ENCODE peak calls at places on chromosomes 2 and 18, in six cellular contexts. One of them, this sample, is unnamed.
A peak's percentile ranks its signal among the peaks of the same experiment; 100 is the strongest.

GRCh38 chr2:43174368-43175186 is 51.8 kb downstream of the ZFP36L2 start:
- DNase-seq in A549: no peak
- DNase-seq in K562: no peak
- DNase-seq in mesenchymal stem cell: no peak
- DNase-seq in small intestine: no peak
- DNase-seq in lower lobe of right lung: no peak
- DNase-seq in this sample: no peak

GRCh38 chr2:23620841-23621341 is 235.9 kb downstream of the KLHL29 start:
- DNase-seq in A549: no peak
- DNase-seq in K562: no peak
- DNase-seq in lower lobe of right lung: peak; percentile 39
- DNase-seq in mesenchymal stem cell: peak; percentile 63
- DNase-seq in small intestine: no peak
- DNase-seq in this sample: no peak

GRCh38 chr18:43961713-43962112 is 684.4 kb upstream of the SYT4 start:
- DNase-seq in A549: no peak
- DNase-seq in lower lobe of right lung: no peak
- DNase-seq in K562: no peak
- DNase-seq in mesenchymal stem cell: no peak
- DNase-seq in small intestine: peak; percentile 0
- DNase-seq in this sample: no peak

GRCh38 chr2:95299961-95300360 is 2.8 kb downstream of the KCNIP3 start:
- DNase-seq in lower lobe of right lung: no peak
- DNase-seq in small intestine: no peak
- DNase-seq in K562: no peak
- DNase-seq in mesenchymal stem cell: no peak
- DNase-seq in A549: no peak
- DNase-seq in this sample: no peak

GRCh38 chr2:47221956-47222355 is 66.8 kb upstream of the STPG4 start:
- DNase-seq in A549: no peak
- DNase-seq in small intestine: no peak
- DNase-seq in lower lobe of right lung: no peak
- DNase-seq in K562: no peak
- DNase-seq in mesenchymal stem cell: no peak
- DNase-seq in this sample: no peak

GRCh38 chr2:222993920-222994650 is 57.9 kb upstream of the KCNE4 start:
- DNase-seq in lower lobe of right lung: no peak
- DNase-seq in mesenchymal stem cell: peak; percentile 98
- DNase-seq in A549: no peak
- DNase-seq in small intestine: no peak
- DNase-seq in K562: no peak
- DNase-seq in this sample: peak; percentile 93

GRCh38 chr2:1140389-1141003 is 189.8 kb downstream of the SNTG2 start:
- DNase-seq in mesenchymal stem cell: no peak
- DNase-seq in K562: peak; percentile 85
- DNase-seq in lower lobe of right lung: no peak
- DNase-seq in A549: peak; percentile 48
- DNase-seq in small intestine: no peak
- DNase-seq in this sample: no peak

GRCh38 chr2:37457401-37457901 is 113.0 kb downstream of the QPCT start:
- DNase-seq in small intestine: no peak
- DNase-seq in mesenchymal stem cell: peak; percentile 39
- DNase-seq in lower lobe of right lung: no peak
- DNase-seq in A549: no peak
- DNase-seq in K562: no peak
- DNase-seq in this sample: no peak

GRCh38 chr18:62460851-62461300 is 61.9 kb upstream of the ZCCHC2 start:
- DNase-seq in A549: no peak
- DNase-seq in mesenchymal stem cell: peak; percentile 61
- DNase-seq in lower lobe of right lung: peak; percentile 50
- DNase-seq in K562: no peak
- DNase-seq in small intestine: peak; percentile 37
- DNase-seq in this sample: peak; percentile 66

GRCh38 chr2:74575320-74575719 is 20.8 kb downstream of the DOK1 start:
- DNase-seq in mesenchymal stem cell: no peak
- DNase-seq in K562: no peak
- DNase-seq in A549: no peak
- DNase-seq in small intestine: no peak
- DNase-seq in lower lobe of right lung: no peak
- DNase-seq in this sample: no peak

GRCh38 chr2:127984551-127984950 is 43.3 kb downstream of the SAP130 start:
- DNase-seq in small intestine: no peak
- DNase-seq in lower lobe of right lung: no peak
- DNase-seq in K562: no peak
- DNase-seq in A549: no peak
- DNase-seq in mesenchymal stem cell: peak; percentile 18
- DNase-seq in this sample: no peak

GRCh38 chr2:233912799-233913423 is 4.3 kb upstream of the TRPM8 start:
- DNase-seq in small intestine: peak; percentile 26
- DNase-seq in lower lobe of right lung: no peak
- DNase-seq in mesenchymal stem cell: peak; percentile 42
- DNase-seq in K562: no peak
- DNase-seq in A549: peak; percentile 12
- DNase-seq in this sample: no peak

GRCh38 chr2:88880441-88880953 is 189.0 kb downstream of the RPIA start:
- DNase-seq in small intestine: peak; percentile 75
- DNase-seq in A549: peak; percentile 43
- DNase-seq in mesenchymal stem cell: peak; percentile 40
- DNase-seq in lower lobe of right lung: no peak
- DNase-seq in K562: peak; percentile 49
- DNase-seq in this sample: no peak

GRCh38 chr18:24488824-24489493 is 28.5 kb downstream of the HRH4 start:
- DNase-seq in small intestine: peak; percentile 25
- DNase-seq in K562: peak; percentile 62
- DNase-seq in lower lobe of right lung: no peak
- DNase-seq in A549: peak; percentile 21
- DNase-seq in mesenchymal stem cell: peak; percentile 40
- DNase-seq in this sample: no peak

GRCh38 chr2:238564286-238564920 is 137.7 kb downstream of the ASB1 start:
- DNase-seq in K562: no peak
- DNase-seq in lower lobe of right lung: no peak
- DNase-seq in small intestine: no peak
- DNase-seq in mesenchymal stem cell: no peak
- DNase-seq in A549: no peak
- DNase-seq in this sample: no peak

GRCh38 chr18:54828290-54828871 is at the start of gene RAB27B:
- DNase-seq in K562: no peak
- DNase-seq in small intestine: peak; percentile 90
- DNase-seq in lower lobe of right lung: peak; percentile 89
- DNase-seq in mesenchymal stem cell: peak; percentile 94
- DNase-seq in A549: peak; percentile 59
- DNase-seq in this sample: peak; percentile 65

GRCh38 chr2:71100195-71100964 is 29.6 kb downstream of the MCEE start:
- DNase-seq in A549: peak; percentile 83
- DNase-seq in lower lobe of right lung: peak; percentile 62
- DNase-seq in mesenchymal stem cell: peak; percentile 62
- DNase-seq in small intestine: peak; percentile 62
- DNase-seq in K562: peak; percentile 85
- DNase-seq in this sample: peak; percentile 45

GRCh38 chr2:10331033-10331701 is 28.5 kb downstream of the HPCAL1 start:
- DNase-seq in mesenchymal stem cell: peak; percentile 21
- DNase-seq in A549: peak; percentile 36
- DNase-seq in small intestine: peak; percentile 92
- DNase-seq in lower lobe of right lung: peak; percentile 88
- DNase-seq in K562: peak; percentile 69
- DNase-seq in this sample: peak; percentile 72

GRCh38 chr2:48452108-48452507 is 77.8 kb upstream of the STON1 start:
- DNase-seq in A549: no peak
- DNase-seq in small intestine: peak; percentile 38
- DNase-seq in lower lobe of right lung: no peak
- DNase-seq in K562: no peak
- DNase-seq in mesenchymal stem cell: no peak
- DNase-seq in this sample: no peak

GRCh38 chr2:69917854-69918253 is 2.9 kb downstream of the MXD1 start:
- DNase-seq in small intestine: peak; percentile 50
- DNase-seq in mesenchymal stem cell: peak; percentile 85
- DNase-seq in A549: no peak
- DNase-seq in lower lobe of right lung: no peak
- DNase-seq in K562: no peak
- DNase-seq in this sample: no peak

GRCh38 chr2:239359194-239359912 is 41.5 kb downstream of the HDAC4 start:
- DNase-seq in mesenchymal stem cell: no peak
- DNase-seq in lower lobe of right lung: no peak
- DNase-seq in A549: no peak
- DNase-seq in small intestine: no peak
- DNase-seq in K562: no peak
- DNase-seq in this sample: no peak

GRCh38 chr18:52536039-52536438 is 196.0 kb downstream of the DCC start:
- DNase-seq in mesenchymal stem cell: no peak
- DNase-seq in small intestine: no peak
- DNase-seq in K562: no peak
- DNase-seq in A549: no peak
- DNase-seq in lower lobe of right lung: no peak
- DNase-seq in this sample: no peak

GRCh38 chr2:1715184-1716012 is 28.9 kb downstream of the PXDN start:
- DNase-seq in mesenchymal stem cell: no peak
- DNase-seq in A549: no peak
- DNase-seq in K562: no peak
- DNase-seq in small intestine: no peak
- DNase-seq in lower lobe of right lung: peak; percentile 28
- DNase-seq in this sample: no peak

GRCh38 chr2:66509326-66509811 is 74.4 kb downstream of the MEIS1 start:
- DNase-seq in lower lobe of right lung: no peak
- DNase-seq in A549: no peak
- DNase-seq in K562: no peak
- DNase-seq in mesenchymal stem cell: peak; percentile 47
- DNase-seq in small intestine: no peak
- DNase-seq in this sample: no peak

GRCh38 chr2:2413525-2413924 is 82.5 kb upstream of the MYT1L start:
- DNase-seq in K562: no peak
- DNase-seq in mesenchymal stem cell: no peak
- DNase-seq in small intestine: no peak
- DNase-seq in A549: no peak
- DNase-seq in lower lobe of right lung: no peak
- DNase-seq in this sample: no peak

GRCh38 chr2:121595012-121595891 is 54.0 kb downstream of the CLASP1 start:
- DNase-seq in mesenchymal stem cell: no peak
- DNase-seq in small intestine: peak; percentile 48
- DNase-seq in lower lobe of right lung: no peak
- DNase-seq in K562: no peak
- DNase-seq in A549: no peak
- DNase-seq in this sample: no peak

GRCh38 chr2:121596221-121597080 is 52.8 kb downstream of the CLASP1 start:
- DNase-seq in K562: peak; percentile 76
- DNase-seq in mesenchymal stem cell: peak; percentile 75
- DNase-seq in lower lobe of right lung: peak; percentile 65
- DNase-seq in small intestine: peak; percentile 69
- DNase-seq in A549: peak; percentile 18
- DNase-seq in this sample: peak; percentile 39

GRCh38 chr2:121598087-121598486 is 51.2 kb downstream of the CLASP1 start:
- DNase-seq in K562: no peak
- DNase-seq in small intestine: no peak
- DNase-seq in lower lobe of right lung: no peak
- DNase-seq in A549: no peak
- DNase-seq in mesenchymal stem cell: no peak
- DNase-seq in this sample: no peak

GRCh38 chr2:121603185-121603584 is 46.1 kb downstream of the CLASP1 start:
- DNase-seq in K562: no peak
- DNase-seq in A549: no peak
- DNase-seq in mesenchymal stem cell: no peak
- DNase-seq in lower lobe of right lung: no peak
- DNase-seq in small intestine: no peak
- DNase-seq in this sample: no peak

GRCh38 chr2:121599963-121600651 is 49.2 kb downstream of the CLASP1 start:
- DNase-seq in small intestine: no peak
- DNase-seq in mesenchymal stem cell: peak; percentile 46
- DNase-seq in K562: no peak
- DNase-seq in lower lobe of right lung: no peak
- DNase-seq in A549: no peak
- DNase-seq in this sample: no peak
- H3K27ac ChIP-seq in small intestine: no peak overlapping the region
- H3K27ac ChIP-seq in mesenchymal stem cell: no peak overlapping the region
- H3K27ac ChIP-seq in K562: no peak overlapping the region
- H3K27ac ChIP-seq in lower lobe of right lung: no peak overlapping the region
- H3K27ac ChIP-seq in A549: no peak overlapping the region
- H3K27ac ChIP-seq in this sample: no peak overlapping the region

GRCh38 chr2:227464851-227465250 is 7.1 kb upstream of the AGFG1 start:
- DNase-seq in mesenchymal stem cell: no peak
- DNase-seq in K562: no peak
- DNase-seq in lower lobe of right lung: no peak
- DNase-seq in small intestine: no peak
- DNase-seq in A549: no peak
- DNase-seq in this sample: no peak
- H3K4me1 ChIP-seq in mesenchymal stem cell: peaks cover 7% of the 10 kb centered on the region
- H3K4me1 ChIP-seq in K562: peaks cover 23% of the 10 kb centered on the region
- H3K4me1 ChIP-seq in lower lobe of right lung: no peaks in the 10 kb centered on the region
- H3K4me1 ChIP-seq in small intestine: peaks cover 7% of the 10 kb centered on the region
- H3K4me1 ChIP-seq in A549: peaks cover 93% of the 10 kb centered on the region
- H3K4me1 ChIP-seq in this sample: no peaks in the 10 kb centered on the region

DNA sequence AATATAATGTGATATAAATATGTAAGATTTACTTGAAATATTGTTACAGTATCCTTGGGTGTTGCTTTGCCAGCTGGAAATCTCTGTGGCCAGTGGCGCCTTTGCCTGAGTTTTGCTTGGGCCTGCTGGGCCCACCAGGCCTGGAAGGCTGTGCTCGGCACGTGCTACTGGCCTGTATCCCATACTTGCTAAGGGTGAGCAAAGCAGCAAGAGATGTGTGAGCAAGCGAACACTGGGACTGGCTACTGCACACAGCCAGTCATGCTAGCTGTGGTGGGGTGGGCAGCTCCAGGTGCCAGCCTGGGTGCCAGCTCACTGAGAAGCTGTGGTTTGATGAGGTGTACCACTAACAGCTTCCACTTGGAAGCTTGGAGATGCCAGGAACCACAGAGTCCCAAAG is 299.1 kb upstream of the GALNT5 start:
- DNase-seq in small intestine: no peak
- DNase-seq in K562: no peak
- DNase-seq in mesenchymal stem cell: no peak
- DNase-seq in lower lobe of right lung: no peak
- DNase-seq in A549: no peak
- DNase-seq in this sample: no peak
- H3K9me3 ChIP-seq in small intestine: no peaks in the 10 kb centered on the region
- H3K9me3 ChIP-seq in K562: no peaks in the 10 kb centered on the region
- H3K9me3 ChIP-seq in mesenchymal stem cell: peaks cover 17% of the 10 kb centered on the region
- H3K9me3 ChIP-seq in lower lobe of right lung: peaks cover 19% of the 10 kb centered on the region
- H3K9me3 ChIP-seq in A549: peaks cover 14% of the 10 kb centered on the region
- H3K9me3 ChIP-seq in this sample: no peaks in the 10 kb centered on the region

GRCh38 chr2:217895070-217895635 is 107.6 kb downstream of the TNS1 start:
- DNase-seq in K562: no peak
- DNase-seq in A549: no peak
- DNase-seq in mesenchymal stem cell: no peak
- DNase-seq in small intestine: no peak
- DNase-seq in lower lobe of right lung: no peak
- DNase-seq in this sample: no peak

GRCh38 chr2:217899231-217900009 is 103.4 kb downstream of the TNS1 start:
- DNase-seq in small intestine: peak; percentile 41
- DNase-seq in lower lobe of right lung: peak; percentile 85
- DNase-seq in K562: peak; percentile 79
- DNase-seq in mesenchymal stem cell: peak; percentile 85
- DNase-seq in A549: peak; percentile 86
- DNase-seq in this sample: peak; percentile 84

GRCh38 chr2:217897816-217898806 is 104.7 kb downstream of the TNS1 start:
- DNase-seq in A549: no peak
- DNase-seq in K562: no peak
- DNase-seq in lower lobe of right lung: peak; percentile 92
- DNase-seq in mesenchymal stem cell: no peak
- DNase-seq in small intestine: peak; percentile 19
- DNase-seq in this sample: peak; percentile 92

GRCh38 chr2:217900010-217900779 is 102.6 kb downstream of the TNS1 start:
- DNase-seq in A549: no peak
- DNase-seq in mesenchymal stem cell: no peak
- DNase-seq in K562: no peak
- DNase-seq in small intestine: no peak
- DNase-seq in lower lobe of right lung: peak; percentile 74
- DNase-seq in this sample: peak; percentile 32

GRCh38 chr2:217897091-217897715 is 105.6 kb downstream of the TNS1 start:
- DNase-seq in A549: no peak
- DNase-seq in mesenchymal stem cell: no peak
- DNase-seq in lower lobe of right lung: no peak
- DNase-seq in small intestine: no peak
- DNase-seq in K562: no peak
- DNase-seq in this sample: no peak
- H3K27ac ChIP-seq in A549: no peak overlapping the region
- H3K27ac ChIP-seq in mesenchymal stem cell: no peak overlapping the region
- H3K27ac ChIP-seq in lower lobe of right lung: peak overlapping the region; percentile 87
- H3K27ac ChIP-seq in small intestine: no peak overlapping the region
- H3K27ac ChIP-seq in K562: no peak overlapping the region
- H3K27ac ChIP-seq in this sample: peak overlapping the region; percentile 98